ENCODE peak calls at places on chromosome 9, in seven cellular contexts. I, T, U, H, D, A and C are unnamed samples.

GRCh38 chr9:137370865-137371520 is 52.0 kb downstream of the EXD3 start:
- DNase-seq in I (no peak), T (peak; percentile 43), U (no peak), H (no peak), D (no peak), A (no peak), C (no peak)

GRCh38 chr9:135137398-135137832 is 49.9 kb downstream of the OLFM1 start:
- DNase-seq in I (no peak), T (peak; percentile 62), U (no peak), H (no peak), D (no peak), A (no peak), C (no peak)

GRCh38 chr9:86909388-86909787 is 37.9 kb downstream of the GAS1 start:
- DNase-seq in I (no peak), T (no peak), U (peak; percentile 24), H (no peak), D (no peak), A (peak; percentile 41), C (no peak)

GRCh38 chr9:80467632-80468031 is 895.9 kb downstream of the TLE4 start:
- DNase-seq in I (no peak), T (no peak), U (no peak), H (no peak), D (peak; percentile 38), A (peak; percentile 43), C (no peak)

GRCh38 chr9:134236001-134236421 is 71.6 kb upstream of the RNU6ATAC start:
- DNase-seq in I (no peak), T (no peak), U (no peak), H (no peak), D (no peak), A (peak; percentile 33), C (no peak)

GRCh38 chr9:96440671-96441199 is 9.2 kb upstream of the HABP4 start:
- DNase-seq in I (no peak), T (no peak), U (no peak), H (no peak), D (no peak), A (no peak), C (no peak)

GRCh38 chr9:114307323-114308250 is 15.3 kb upstream of the ORM1 start:
- DNase-seq in I (no peak), T (no peak), U (no peak), H (peak; percentile 11), D (no peak), A (peak; percentile 49), C (no peak)

GRCh38 chr9:88578486-88579362 is 43.7 kb downstream of the NXNL2 start:
- DNase-seq in I (peak; percentile 80), T (peak; percentile 87), U (no peak), H (peak; percentile 87), D (peak; percentile 66), A (peak; percentile 81), C (peak; percentile 62)

GRCh38 chr9:120876842-120877240 is at the start of gene PHF19:
- DNase-seq in I (peak; percentile 45), T (peak; percentile 63), U (no peak), H (no peak), D (peak; percentile 35), A (peak; percentile 49), C (no peak)

GRCh38 chr9:108056805-108057386 is 567.3 kb upstream of the KLF4 start:
- DNase-seq in I (no peak), T (no peak), U (peak; percentile 64), H (no peak), D (peak; percentile 85), A (peak; percentile 90), C (no peak)

GRCh38 chr9:114559830-114560520 is 27.6 kb upstream of the ATP6V1G1 start:
- DNase-seq in I (no peak), T (peak; percentile 57), U (no peak), H (no peak), D (no peak), A (no peak), C (no peak)

GRCh38 chr9:107094370-107094769 is 188.7 kb upstream of the RAD23B start:
- DNase-seq in I (no peak), T (no peak), U (no peak), H (no peak), D (no peak), A (no peak), C (no peak)

GRCh38 chr9:4315582-4316215 is 15.8 kb upstream of the GLIS3 start:
- DNase-seq in I (peak; percentile 72), T (peak; percentile 90), U (no peak), H (peak; percentile 79), D (peak; percentile 50), A (peak; percentile 84), C (no peak)

GRCh38 chr9:134048582-134048968 is 19.3 kb downstream of the BRD3 start:
- DNase-seq in I (no peak), T (no peak), U (no peak), H (no peak), D (no peak), A (no peak), C (no peak)

GRCh38 chr9:106785200-106785599 is 77.8 kb upstream of the ZNF462 start:
- DNase-seq in I (no peak), T (no peak), U (no peak), H (no peak), D (no peak), A (no peak), C (no peak)

GRCh38 chr9:138098116-138098907 is 220.7 kb downstream of the CACNA1B start:
- DNase-seq in I (no peak), T (peak; percentile 34), U (no peak), H (peak; percentile 6), D (no peak), A (no peak), C (no peak)

GRCh38 chr9:14148501-14149103 is 165.3 kb downstream of the NFIB start:
- DNase-seq in I (no peak), T (no peak), U (no peak), H (no peak), D (no peak), A (peak; percentile 63), C (no peak)

GRCh38 chr9:3863114-3863528 is 337.3 kb upstream of the RFX3 start:
- DNase-seq in I (no peak), T (no peak), U (peak; percentile 76), H (no peak), D (peak; percentile 76), A (peak; percentile 96), C (peak; percentile 59)

GRCh38 chr9:69801994-69802393 is 18.6 kb upstream of the CFAP95 start:
- DNase-seq in I (no peak), T (no peak), U (no peak), H (no peak), D (no peak), A (peak; percentile 54), C (no peak)

GRCh38 chr9:81320909-81321482 is 368.4 kb downstream of the TLE1 start:
- DNase-seq in I (no peak), T (no peak), U (no peak), H (no peak), D (no peak), A (no peak), C (no peak)